ENCODE peak calls at places on chromosome 11, in seven cellular contexts. E is coronary artery; N is CD8-positive, alpha-beta memory T cell; X is stimulated activated CD4-positive, alpha-beta T cell treated with anti-CD3 and anti-CD28 coated beads, Interleukin-1b, Interleukin-23, amount 100 ng/mL, for 24 hours; O is GM13977; Y is ecto neural progenitor cell; S is upper lobe of right lung. H is an unnamed sample.
A peak's percentile ranks its signal among the peaks of the same experiment; 100 is the strongest.

GRCh38 chr11:9643751-9644150 is 20.1 kb upstream of the SWAP70 start:
- DNase-seq in E (no peak), N (no peak), X (no peak), O (peak; percentile 30), Y (no peak), S (no peak), H (no peak)

GRCh38 chr11:67613960-67614715 is 7.4 kb downstream of the NDUFV1 start:
- DNase-seq in E (peak; percentile 77), N (peak; percentile 85), X (peak; percentile 70), O (peak; percentile 87), Y (peak; percentile 84), S (peak; percentile 85), H (peak; percentile 89)

GRCh38 chr11:50098186-50098725 is 65.6 kb downstream of the OR4C45 start:
- DNase-seq in E (no peak), N (no peak), X (no peak), O (no peak), Y (no peak), S (no peak), H (no peak)

GRCh38 chr11:12950681-12951080 is 58.4 kb upstream of the RASSF10 start:
- DNase-seq in E (no peak), N (no peak), X (no peak), O (no peak), Y (no peak), S (no peak), H (no peak)

GRCh38 chr11:71462726-71463125 is 9.7 kb downstream of the NADSYN1 start:
- DNase-seq in E (no peak), N (no peak), X (no peak), O (no peak), Y (no peak), S (no peak), H (no peak)

GRCh38 chr11:76629133-76629852 is 41.3 kb downstream of the LRRC32 start:
- DNase-seq in E (no peak), N (no peak), X (peak; percentile 28), O (no peak), Y (peak; percentile 28), S (no peak), H (no peak)

GRCh38 chr11:103086461-103086860 is 5.5 kb downstream of the DCUN1D5 start:
- DNase-seq in E (no peak), N (no peak), X (no peak), O (no peak), Y (no peak), S (no peak), H (no peak)

GRCh38 chr11:119478711-119479285 is 55.8 kb upstream of the THY1 start:
- DNase-seq in E (no peak), N (no peak), X (no peak), O (no peak), Y (peak; percentile 16), S (no peak), H (no peak)

GRCh38 chr11:119661226-119661625 is 67.8 kb downstream of the NECTIN1 start:
- DNase-seq in E (no peak), N (no peak), X (no peak), O (no peak), Y (no peak), S (no peak), H (no peak)

GRCh38 chr11:72789493-72790131 is 4.2 kb downstream of the STARD10 start:
- DNase-seq in E (no peak), N (no peak), X (no peak), O (no peak), Y (peak; percentile 43), S (no peak), H (no peak)

GRCh38 chr11:44927174-44927661 is 23.5 kb downstream of the TP53I11 start:
- DNase-seq in E (no peak), N (peak; percentile 28), X (peak; percentile 35), O (peak; percentile 73), Y (peak; percentile 88), S (peak; percentile 82), H (peak; percentile 80)

GRCh38 chr11:109970516-109971183 is 122.5 kb upstream of the ZC3H12C start:
- DNase-seq in E (no peak), N (no peak), X (no peak), O (no peak), Y (no peak), S (no peak), H (no peak)

GRCh38 chr11:69996451-69996850 is 81.7 kb upstream of the ANO1 start:
- DNase-seq in E (no peak), N (no peak), X (no peak), O (no peak), Y (no peak), S (no peak), H (no peak)

GRCh38 chr11:68946416-68947090 is 34.2 kb downstream of the MRGPRD start:
- DNase-seq in E (no peak), N (no peak), X (no peak), O (no peak), Y (no peak), S (no peak), H (no peak)

GRCh38 chr11:104164028-104164520 is at the start of gene PDGFD:
- DNase-seq in E (peak; percentile 78), N (no peak), X (no peak), O (peak; percentile 60), Y (peak; percentile 88), S (peak; percentile 73), H (peak; percentile 54)

GRCh38 chr11:71418643-71419042 is 29.6 kb downstream of the DHCR7 start:
- DNase-seq in E (no peak), N (no peak), X (no peak), O (peak; percentile 45), Y (no peak), S (no peak), H (peak; percentile 64)

GRCh38 chr11:5226732-5227327 is at the start of gene HBB:
- DNase-seq in E (no peak), N (no peak), X (no peak), O (no peak), Y (no peak), S (no peak), H (no peak)

GRCh38 chr11:61497876-61498275 is 10.7 kb upstream of the LRRC10B start:
- DNase-seq in E (no peak), N (no peak), X (no peak), O (no peak), Y (no peak), S (no peak), H (no peak)

GRCh38 chr11:72069787-72070251 is 10.5 kb downstream of the NUMA1 start:
- DNase-seq in E (peak; percentile 90), N (no peak), X (no peak), O (no peak), Y (peak; percentile 52), S (peak; percentile 89), H (no peak)

GRCh38 chr11:96287796-96288439 is 55.1 kb downstream of the MAML2 start:
- DNase-seq in E (no peak), N (no peak), X (no peak), O (no peak), Y (no peak), S (no peak), H (no peak)

GRCh38 chr11:120079750-120080610 is 57.9 kb downstream of the TRIM29 start:
- DNase-seq in E (no peak), N (no peak), X (peak; percentile 4), O (no peak), Y (no peak), S (peak; percentile 67), H (no peak)

GRCh38 chr11:69388210-69388609 is 93.3 kb upstream of the LINC01488 start:
- DNase-seq in E (peak; percentile 8), N (no peak), X (no peak), O (no peak), Y (no peak), S (no peak), H (no peak)

GRCh38 chr11:81993755-81994154 is 739.9 kb downstream of the FAM181B start:
- DNase-seq in E (no peak), N (no peak), X (no peak), O (no peak), Y (no peak), S (no peak), H (no peak)

GRCh38 chr11:28400236-28401100 is 292.3 kb downstream of the METTL15 start:
- DNase-seq in E (no peak), N (no peak), X (no peak), O (no peak), Y (no peak), S (no peak), H (no peak)

GRCh38 chr11:115334932-115335788 is 169.1 kb downstream of the CADM1 start:
- DNase-seq in E (no peak), N (no peak), X (no peak), O (peak; percentile 12), Y (no peak), S (no peak), H (peak; percentile 6)

GRCh38 chr11:107549253-107549953 is 16.1 kb downstream of the ALKBH8 start:
- DNase-seq in E (no peak), N (peak; percentile 27), X (no peak), O (peak; percentile 31), Y (no peak), S (no peak), H (peak; percentile 37)

GRCh38 chr11:58530236-58530635 is 22.3 kb upstream of the OR5B21 start:
- DNase-seq in E (no peak), N (peak; percentile 76), X (no peak), O (no peak), Y (no peak), S (no peak), H (no peak)

GRCh38 chr11:3840289-3840869 is 380 bp downstream of the RHOG start:
- DNase-seq in E (no peak), N (peak; percentile 51), X (no peak), O (no peak), Y (peak; percentile 82), S (no peak), H (peak; percentile 26)

GRCh38 chr11:94593030-94593429 is 25.9 kb downstream of the PIWIL4 start:
- DNase-seq in E (no peak), N (no peak), X (no peak), O (peak; percentile 33), Y (no peak), S (no peak), H (no peak)

GRCh38 chr11:128757886-128758612 is 64.2 kb downstream of the FLI1 start:
- DNase-seq in E (no peak), N (no peak), X (peak; percentile 35), O (peak; percentile 78), Y (no peak), S (no peak), H (peak; percentile 50)

GRCh38 chr11:107689317-107690202 is 22.3 kb downstream of the SLN start:
- DNase-seq in E (no peak), N (peak; percentile 33), X (peak; percentile 28), O (peak; percentile 58), Y (peak; percentile 69), S (peak; percentile 77), H (peak; percentile 58)

GRCh38 chr11:46380340-46381045 is 976 bp upstream of the MDK start:
- DNase-seq in E (no peak), N (peak; percentile 27), X (peak; percentile 66), O (peak; percentile 85), Y (peak; percentile 93), S (peak; percentile 87), H (peak; percentile 82)

GRCh38 chr11:125807909-125808308 is 20.0 kb downstream of the PATE3 start:
- DNase-seq in E (no peak), N (no peak), X (no peak), O (no peak), Y (no peak), S (no peak), H (no peak)

GRCh38 chr11:34357646-34358257 is at the start of gene ABTB2:
- DNase-seq in E (peak; percentile 98), N (peak; percentile 97), X (peak; percentile 98), O (peak; percentile 97), Y (peak; percentile 99), S (peak; percentile 99), H (peak; percentile 96)

GRCh38 chr11:117663389-117663788 is 133.6 kb downstream of the DSCAML1 start:
- DNase-seq in E (no peak), N (no peak), X (no peak), O (no peak), Y (no peak), S (no peak), H (no peak)

GRCh38 chr11:94494200-94494545 is 389 bp downstream of the ANKRD49 start:
- DNase-seq in E (no peak), N (no peak), X (no peak), O (no peak), Y (no peak), S (no peak), H (no peak)

GRCh38 chr11:36403661-36404060 is 106.4 kb downstream of the TRAF6 start:
- DNase-seq in E (no peak), N (no peak), X (no peak), O (no peak), Y (no peak), S (no peak), H (no peak)

H was measured in GM13976.